ENCODE peak calls at places on chromosomes 11 and 22, in four cellular contexts. Y is HCT116, O is GM12878, V is Panc1. E is an unnamed sample.
A peak's percentile ranks its signal among the peaks of the same experiment; 100 is the strongest.

GRCh38 chr11:65426839-65427690 is 4.5 kb downstream of the NEAT1 start:
- ATAC-seq in Y (peak; percentile 25), O (peak; percentile 6), V (peak; percentile 10), E (peak; percentile 1)

GRCh38 chr11:20005747-20006146 is 154.5 kb downstream of the DBX1 start:
- ATAC-seq in Y (no peak), O (no peak), V (no peak), E (no peak)

GRCh38 chr22:20524004-20524481 is 16.6 kb downstream of the MED15 start:
- ATAC-seq in Y (peak; percentile 41), O (peak; percentile 90), V (no peak), E (no peak)

GRCh38 chr11:84290647-84291046 is 1004.5 kb upstream of the CCDC90B start:
- ATAC-seq in Y (no peak), O (no peak), V (no peak), E (no peak)

GRCh38 chr11:36024716-36025115 is 80.9 kb downstream of the LDLRAD3 start:
- ATAC-seq in Y (no peak), O (no peak), V (no peak), E (no peak)

GRCh38 chr11:69445131-69445470 is 36.4 kb upstream of the LINC01488 start:
- ATAC-seq in Y (no peak), O (no peak), V (no peak), E (no peak)

GRCh38 chr11:19903620-19904069 is 191.0 kb downstream of the NAV2 start:
- ATAC-seq in Y (peak; percentile 90), O (peak; percentile 78), V (peak; percentile 92), E (peak; percentile 51)

GRCh38 chr11:72724851-72725730 is 27.1 kb downstream of the ARAP1 start:
- ATAC-seq in Y (peak; percentile 40), O (peak; percentile 60), V (peak; percentile 57), E (no peak)

GRCh38 chr11:67027483-67027930 is 4.6 kb downstream of the SYT12 start:
- ATAC-seq in Y (no peak), O (peak; percentile 28), V (no peak), E (no peak)

GRCh38 chr22:46996595-46997310 is 234.3 kb downstream of the TBC1D22A start:
- ATAC-seq in Y (peak; percentile 88), O (no peak), V (no peak), E (no peak)

GRCh38 chr11:130882138-130882551 is 34.1 kb downstream of the SNX19 start:
- ATAC-seq in Y (no peak), O (peak; percentile 28), V (no peak), E (no peak)

GRCh38 chr11:106697058-106697457 is 321.2 kb downstream of the GUCY1A2 start:
- ATAC-seq in Y (no peak), O (no peak), V (no peak), E (no peak)

DNA sequence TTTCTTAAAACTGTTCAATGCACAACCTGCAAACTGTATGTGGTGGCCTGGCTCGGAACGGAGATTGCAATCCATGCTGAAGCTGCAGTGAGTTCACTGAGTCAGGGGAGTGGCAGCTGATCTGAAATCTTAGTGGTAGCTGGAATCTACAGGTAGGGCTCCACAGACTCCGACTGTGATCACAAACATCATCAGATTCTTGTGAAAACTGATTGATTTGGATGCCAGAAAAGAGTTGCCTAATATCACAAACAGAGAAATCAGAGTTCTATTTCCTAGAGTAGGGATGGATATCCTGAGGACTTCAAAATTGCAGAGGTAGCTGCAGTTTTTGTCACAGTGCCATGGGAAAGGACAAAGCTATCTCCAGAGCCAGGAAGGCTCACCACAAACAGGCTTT is 57.5 kb upstream of the SC5D start:
- ATAC-seq in Y (no peak), O (no peak), V (no peak), E (no peak)
- TF ChIP-seq POLR2AphosphoS5 in Y (no peak), O (no peak), V (no peak), E (no peak)

DNA sequence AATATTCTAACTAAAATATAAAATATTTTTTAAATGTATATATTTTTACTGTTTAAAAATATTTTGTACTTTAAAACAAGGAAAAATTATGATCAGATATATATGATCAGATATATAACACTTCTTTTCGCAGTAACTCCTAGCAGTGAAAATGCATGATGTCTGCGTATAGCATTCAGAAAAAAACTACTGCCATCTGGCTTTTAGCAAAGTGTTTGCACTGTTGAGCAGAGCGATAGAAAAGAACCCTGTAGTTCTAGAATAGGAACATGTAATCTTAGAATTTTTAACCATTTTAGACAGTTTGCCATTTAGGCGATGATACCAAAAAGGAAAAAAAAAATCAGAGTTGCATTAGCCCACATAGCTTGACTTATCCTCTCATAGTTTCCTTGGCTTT is 370.4 kb upstream of the ANO3 start:
- ATAC-seq in Y (no peak), O (no peak), V (no peak), E (no peak)
- TF ChIP-seq CTCF in Y (no peak), O (no peak), V (peak; percentile 10), E (no peak)

GRCh38 chr22:24595863-24596262 is 3.0 kb upstream of the LRRC75B start:
- ATAC-seq in Y (no peak), O (no peak), V (no peak), E (no peak)

GRCh38 chr22:24599514-24599913 is 3.5 kb upstream of the GGT1 start:
- ATAC-seq in Y (no peak), O (no peak), V (no peak), E (no peak)

GRCh38 chr22:24601217-24602104 is 1.5 kb upstream of the GGT1 start:
- ATAC-seq in Y (peak; percentile 37), O (peak; percentile 34), V (no peak), E (no peak)
- TF ChIP-seq POLR2AphosphoS5 in Y (no peak), O (no peak), V (no peak), E (no peak)

GRCh38 chr11:104078250-104078649 is 41.8 kb downstream of the DDI1 start:
- ATAC-seq in Y (no peak), O (no peak), V (no peak), E (no peak)
- TF ChIP-seq CTCF in Y (no peak), O (no peak), V (no peak), E (no peak)

GRCh38 chr11:74641289-74641688 is 48.9 kb downstream of the POLD3 start:
- ATAC-seq in Y (no peak), O (no peak), V (no peak), E (no peak)

GRCh38 chr11:74634537-74634936 is 42.2 kb downstream of the POLD3 start:
- ATAC-seq in Y (peak; percentile 85), O (no peak), V (peak; percentile 75), E (peak; percentile 28)

GRCh38 chr11:74633406-74634393 is 41.3 kb downstream of the POLD3 start:
- ATAC-seq in Y (no peak), O (no peak), V (no peak), E (no peak)

GRCh38 chr11:74639533-74639932 is 47.2 kb downstream of the POLD3 start:
- ATAC-seq in Y (no peak), O (no peak), V (no peak), E (no peak)

DNA sequence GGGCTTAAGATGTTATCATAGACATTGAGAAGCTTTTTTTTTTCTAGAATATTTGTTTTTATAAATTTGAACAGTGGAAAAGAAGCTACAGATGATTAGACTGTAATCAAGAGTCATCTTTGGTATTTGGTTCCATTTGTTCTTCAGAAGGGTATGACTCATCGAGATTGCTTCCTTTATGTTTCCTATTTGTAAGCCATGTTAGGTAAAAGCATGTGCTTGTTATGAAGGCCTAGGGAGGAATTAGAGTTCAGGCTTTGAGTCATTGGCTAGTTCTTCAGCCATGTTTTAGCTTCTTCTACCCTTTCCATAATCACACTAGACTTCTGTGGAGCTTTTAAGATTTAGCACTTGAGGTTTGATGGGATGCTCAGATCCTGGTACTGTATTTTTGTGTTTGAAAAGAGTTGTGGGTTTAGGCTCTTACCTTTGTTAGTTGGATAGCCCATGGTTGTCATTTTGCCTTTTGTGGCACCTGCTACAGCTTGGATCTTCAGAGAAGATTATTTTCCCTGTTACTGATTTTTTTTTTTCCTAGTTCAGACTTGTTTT is 44.3 kb downstream of the POLD3 start:
- ATAC-seq in Y (no peak), O (no peak), V (no peak), E (peak; percentile 51)
- TF ChIP-seq POLR2AphosphoS5 in Y (no peak), O (no peak), V (no peak), E (peak; percentile 67)